ENCODE peak calls at places on chromosome 12, in five cellular contexts. Q is breast epithelium, E is psoas muscle, A is upper lobe of right lung, I is neural progenitor cell. P is an unnamed sample.

GRCh38 chr12:41264281-41264680 is 76.2 kb downstream of the PDZRN4 start:
- DNase-seq in Q (no peak), E (no peak), A (no peak), I (no peak), P (no peak)

GRCh38 chr12:93111791-93112208 is 182.7 kb upstream of the EEA1 start:
- DNase-seq in Q (no peak), E (no peak), A (no peak), I (no peak), P (no peak)

GRCh38 chr12:52804029-52804428 is 8.1 kb upstream of the KRT3 start:
- DNase-seq in Q (no peak), E (no peak), A (peak), I (no peak), P (no peak)

GRCh38 chr12:9827209-9827888 is at the start of gene KLRF1:
- DNase-seq in Q (no peak), E (no peak), A (no peak), I (no peak), P (no peak)

GRCh38 chr12:71014180-71014785 is 93.7 kb upstream of the PTPRR start:
- DNase-seq in Q (no peak), E (no peak), A (no peak), I (peak), P (no peak)

GRCh38 chr12:132287391-132288238 is 41.8 kb downstream of the GALNT9 start:
- DNase-seq in Q (no peak), E (peak), A (no peak), I (no peak), P (no peak)

GRCh38 chr12:66314278-66314677 is 12.0 kb downstream of the HELB start:
- DNase-seq in Q (no peak), E (no peak), A (no peak), I (no peak), P (no peak)

GRCh38 chr12:69698769-69699540 is at the start of gene BEST3:
- DNase-seq in Q (no peak), E (peak), A (no peak), I (no peak), P (no peak)

GRCh38 chr12:92503029-92503931 is 199.5 kb upstream of the PLEKHG7 start:
- DNase-seq in Q (no peak), E (no peak), A (no peak), I (no peak), P (no peak)

GRCh38 chr12:131124487-131125280 is 171.0 kb downstream of the ADGRD1 start:
- DNase-seq in Q (no peak), E (no peak), A (no peak), I (no peak), P (no peak)

GRCh38 chr12:68954811-68955210 is 21.8 kb upstream of the CPM start:
- DNase-seq in Q (no peak), E (no peak), A (no peak), I (no peak), P (no peak)

GRCh38 chr12:106584104-106585064 is 1.6 kb downstream of the RFX4 start:
- DNase-seq in Q (no peak), E (no peak), A (no peak), I (peak), P (no peak)

GRCh38 chr12:113071427-113072112 is 15.0 kb downstream of the DTX1 start:
- DNase-seq in Q (no peak), E (no peak), A (no peak), I (peak), P (no peak)

GRCh38 chr12:123713398-123714301 is 1.5 kb downstream of the ATP6V0A2 start:
- DNase-seq in Q (peak), E (no peak), A (no peak), I (no peak), P (no peak)

GRCh38 chr12:45343269-45344051 is 127.6 kb downstream of the ANO6 start:
- DNase-seq in Q (no peak), E (no peak), A (no peak), I (no peak), P (no peak)

GRCh38 chr12:92786045-92786444 is 83.3 kb downstream of the PLEKHG7 start:
- DNase-seq in Q (no peak), E (no peak), A (no peak), I (no peak), P (no peak)

GRCh38 chr12:58176296-58176869 is 235.0 kb downstream of the ATP23 start:
- DNase-seq in Q (no peak), E (no peak), A (no peak), I (peak), P (no peak)

GRCh38 chr12:41653386-41654110 is 465.4 kb downstream of the PDZRN4 start:
- DNase-seq in Q (no peak), E (no peak), A (no peak), I (no peak), P (no peak)

GRCh38 chr12:89333564-89334252 is 18.6 kb downstream of the DUSP6 start:
- DNase-seq in Q (no peak), E (no peak), A (no peak), I (peak), P (no peak)

GRCh38 chr12:106269150-106269771 is 21.4 kb upstream of the CKAP4 start:
- DNase-seq in Q (no peak), E (no peak), A (no peak), I (no peak), P (no peak)

GRCh38 chr12:68611094-68611818 is 557 bp downstream of the RAP1B start:
- DNase-seq in Q (peak), E (peak), A (peak), I (peak), P (peak)

GRCh38 chr12:106747973-106748436 is 26.5 kb upstream of the RIC8B start:
- DNase-seq in Q (no peak), E (no peak), A (no peak), I (no peak), P (no peak)

GRCh38 chr12:6828671-6829531 is 694 bp downstream of the P3H3 start:
- DNase-seq in Q (no peak), E (peak), A (no peak), I (peak), P (peak)

GRCh38 chr12:49358548-49359141 is 8.6 kb upstream of the SPATS2 start:
- DNase-seq in Q (no peak), E (no peak), A (peak), I (peak), P (no peak)

GRCh38 chr12:113295846-113296556 is 38.9 kb downstream of the SLC8B1 start:
- DNase-seq in Q (no peak), E (no peak), A (no peak), I (no peak), P (peak)

GRCh38 chr12:2161478-2161877 is 108.7 kb downstream of the CACNA1C start:
- DNase-seq in Q (peak), E (peak), A (no peak), I (no peak), P (no peak)

GRCh38 chr12:102638777-102639176 is 158.4 kb upstream of the IGF1 start:
- DNase-seq in Q (no peak), E (no peak), A (no peak), I (no peak), P (no peak)

GRCh38 chr12:119296535-119296934 is 38.0 kb upstream of the CCDC60 start:
- DNase-seq in Q (no peak), E (no peak), A (no peak), I (no peak), P (no peak)

GRCh38 chr12:116360579-116361403 is 83.3 kb upstream of the MED13L start:
- DNase-seq in Q (no peak), E (no peak), A (no peak), I (no peak), P (no peak)

GRCh38 chr12:15090441-15090840 is 117.6 kb downstream of the PDE6H start:
- DNase-seq in Q (no peak), E (no peak), A (no peak), I (no peak), P (no peak)

GRCh38 chr12:25151476-25151875 is 43.5 kb downstream of the DNAI7 start:
- DNase-seq in Q (no peak), E (peak), A (no peak), I (peak), P (peak)

GRCh38 chr12:131381716-131382430 is 329.0 kb upstream of the SFSWAP start:
- DNase-seq in Q (no peak), E (no peak), A (no peak), I (no peak), P (no peak)

GRCh38 chr12:77847060-77847541 is 16.4 kb downstream of the NAV3 start:
- DNase-seq in Q (no peak), E (no peak), A (no peak), I (no peak), P (no peak)

GRCh38 chr12:14167005-14167628 is 185.7 kb upstream of the GRIN2B start:
- DNase-seq in Q (no peak), E (no peak), A (no peak), I (peak), P (no peak)

GRCh38 chr12:66169221-66170170 is at the start of gene TMBIM4:
- DNase-seq in Q (peak), E (peak), A (peak), I (peak), P (peak)

GRCh38 chr12:131085125-131085815 is 131.6 kb downstream of the ADGRD1 start:
- DNase-seq in Q (no peak), E (no peak), A (peak), I (no peak), P (no peak)

GRCh38 chr12:57603758-57604453 is 718 bp upstream of the DTX3 start:
- DNase-seq in Q (peak), E (peak), A (no peak), I (no peak), P (no peak)

GRCh38 chr12:64600164-64600561 is 10.1 kb upstream of the RASSF3 start:
- DNase-seq in Q (no peak), E (no peak), A (no peak), I (no peak), P (no peak)

GRCh38 chr12:56722832-56723231 is 2.3 kb downstream of the NACA start:
- DNase-seq in Q (no peak), E (no peak), A (no peak), I (no peak), P (no peak)

GRCh38 chr12:46382974-46383653 is 10.5 kb upstream of the SLC38A2 start:
- DNase-seq in Q (peak), E (peak), A (peak), I (peak), P (peak)
- TF ChIP-seq CTCF in Q (peak), E (no peak), A (peak), I (peak), P (no peak)

DNA sequence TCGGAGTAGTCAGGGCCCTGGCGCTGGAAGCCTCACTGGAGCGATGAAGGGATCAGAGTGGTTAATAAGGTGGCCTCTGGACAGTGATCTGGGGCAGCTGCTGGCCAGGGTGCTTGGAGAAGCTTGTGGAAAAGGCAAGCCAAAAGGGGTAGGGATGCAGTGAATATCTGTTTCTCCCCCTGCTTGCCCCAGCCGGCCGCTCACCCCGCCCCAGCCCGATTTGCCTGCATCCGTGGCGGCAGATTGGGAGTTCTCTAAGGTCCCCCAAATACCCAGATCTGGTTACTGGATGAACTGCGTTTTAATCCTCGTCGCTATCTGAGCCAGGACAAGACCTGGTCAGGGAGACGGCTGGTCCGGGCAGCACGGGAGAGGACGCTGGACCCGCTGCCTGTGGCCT is 7.2 kb upstream of the HOXC6 start:
- DNase-seq in Q (no peak), E (no peak), A (no peak), I (no peak), P (no peak)
- H3K4me3 ChIP-seq in Q (peak), E (peak), A (no peak), I (no peak), P (no peak)

DNA sequence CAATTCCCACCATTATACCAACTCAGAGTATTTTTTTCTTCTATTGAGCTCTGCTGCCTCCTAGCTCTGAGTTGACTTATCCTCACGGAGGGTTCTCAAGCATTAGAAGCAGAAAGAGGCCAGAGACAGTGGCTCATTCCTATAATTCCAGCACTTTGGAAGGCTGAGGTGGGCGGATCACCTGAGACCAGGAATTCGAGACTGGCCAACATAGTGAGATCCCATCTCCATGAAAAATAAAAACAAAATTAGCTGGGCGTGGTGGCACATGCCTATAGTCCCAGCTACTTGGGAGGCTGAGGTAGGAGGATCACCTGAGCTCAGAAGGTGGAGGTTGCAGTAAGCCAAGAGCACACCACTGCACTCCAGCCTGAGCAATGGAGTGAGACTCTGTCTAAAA is 21.0 kb downstream of the HPD start:
- DNase-seq in Q (no peak), E (no peak), A (no peak), I (no peak), P (no peak)
- TF ChIP-seq CTCF in Q (no peak), E (no peak), A (no peak), I (no peak), P (no peak)

DNA sequence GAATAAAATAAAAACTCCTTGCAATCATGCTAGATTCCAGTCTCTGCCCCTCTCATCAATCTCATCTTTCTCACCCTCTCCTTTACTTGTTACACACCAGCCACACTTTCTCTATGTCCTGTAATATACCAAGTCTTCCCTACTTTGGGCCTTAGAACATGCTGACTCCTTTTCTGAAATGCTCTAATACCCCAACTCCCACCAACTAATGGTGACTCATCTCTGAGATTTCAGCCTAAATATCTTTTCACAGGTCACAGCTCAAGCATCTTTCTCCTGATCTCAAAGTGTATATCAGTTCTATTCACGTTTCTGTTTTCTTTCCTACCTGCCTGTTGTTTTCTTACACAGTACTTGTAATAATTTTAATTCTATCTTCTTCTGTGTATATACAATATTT is 378.9 kb upstream of the PRICKLE1 start:
- DNase-seq in Q (no peak), E (no peak), A (no peak), I (no peak), P (no peak)
- H3K4me3 ChIP-seq in Q (no peak), E (no peak), A (no peak), I (no peak), P (no peak)

GRCh38 chr12:48183091-48183875 is at the start of gene CCDC184:
- DNase-seq in Q (no peak), E (peak), A (peak), I (peak), P (peak)
- TF ChIP-seq CTCF in Q (no peak), E (peak), A (peak), I (peak), P (no peak)

GRCh38 chr12:30197392-30198047 is 413.8 kb upstream of the TMTC1 start:
- DNase-seq in Q (no peak), E (no peak), A (no peak), I (no peak), P (no peak)

GRCh38 chr12:30202521-30203259 is 418.9 kb upstream of the TMTC1 start:
- DNase-seq in Q (no peak), E (no peak), A (no peak), I (no peak), P (no peak)

GRCh38 chr12:30201301-30202160 is 417.8 kb upstream of the TMTC1 start:
- DNase-seq in Q (no peak), E (no peak), A (no peak), I (no peak), P (no peak)

GRCh38 chr12:30203981-30204380 is 420.2 kb upstream of the TMTC1 start:
- DNase-seq in Q (no peak), E (no peak), A (no peak), I (no peak), P (no peak)

GRCh38 chr12:30200864-30201263 is 417.1 kb upstream of the TMTC1 start:
- DNase-seq in Q (no peak), E (no peak), A (no peak), I (no peak), P (no peak)
- H3K4me3 ChIP-seq in Q (peak), E (peak), A (no peak), I (no peak), P (no peak)

DNA sequence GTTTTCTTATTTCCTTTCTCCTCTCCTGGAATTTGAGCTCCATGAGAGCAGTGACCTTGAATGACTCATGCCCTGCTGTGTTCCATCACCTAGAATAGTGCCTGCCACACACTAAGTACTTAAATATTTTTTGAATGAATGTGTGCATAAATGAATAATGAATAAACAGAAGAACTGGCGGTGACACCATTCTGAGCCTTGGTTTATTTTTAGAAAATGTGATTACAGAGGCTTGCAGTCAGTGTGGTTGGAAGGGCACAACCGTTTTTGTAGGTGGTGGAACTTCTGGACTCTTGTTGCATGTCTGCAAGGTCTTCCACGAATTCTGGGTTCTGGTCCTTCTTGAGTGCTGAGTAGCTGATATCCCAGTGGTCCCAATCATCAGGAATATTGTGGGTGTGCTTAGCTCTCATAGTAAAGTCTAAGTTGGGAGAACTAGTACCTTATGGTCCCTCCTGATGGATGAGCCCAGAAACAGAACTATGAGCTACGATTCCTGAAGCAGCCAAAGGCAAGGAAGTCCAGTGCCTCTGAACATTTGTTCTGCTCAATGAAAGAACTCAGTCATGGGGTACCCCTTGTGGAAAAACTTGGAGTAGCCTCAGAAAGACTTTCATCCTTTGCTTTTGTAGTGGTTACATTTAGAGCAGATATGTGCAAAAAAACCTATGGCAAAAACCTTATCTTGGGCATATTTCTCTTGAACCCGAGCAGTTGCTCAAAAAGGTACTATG is 28.8 kb upstream of the BHLHE41 start:
- DNase-seq in Q (no peak), E (no peak), A (no peak), I (no peak), P (no peak)
- TF ChIP-seq CTCF in Q (no peak), E (no peak), A (no peak), I (no peak), P (no peak)